ENCODE peak calls at places on chromosomes 4 and X, in four cellular contexts. One of them, this sample, is unnamed.

GRCh38 chr4:170652571-170652970 is 562.8 kb upstream of the AADAT start:
- DNase-seq in body of pancreas: no peak
- DNase-seq in M059J: no peak
- DNase-seq in activated CD4-positive, alpha-beta T cell treated with anti-CD3 and anti-CD28 coated beads for 36 hours: no peak
- DNase-seq in this sample: no peak

GRCh38 chr4:39626261-39626660 is 12.4 kb downstream of the SMIM14 start:
- DNase-seq in activated CD4-positive, alpha-beta T cell treated with anti-CD3 and anti-CD28 coated beads for 36 hours: no peak
- DNase-seq in M059J: no peak
- DNase-seq in body of pancreas: no peak
- DNase-seq in this sample: no peak

GRCh38 chrX:107323786-107324492 is 117.5 kb downstream of the DNAAF6 start:
- DNase-seq in body of pancreas: no peak
- DNase-seq in M059J: no peak
- DNase-seq in activated CD4-positive, alpha-beta T cell treated with anti-CD3 and anti-CD28 coated beads for 36 hours: no peak
- DNase-seq in this sample: no peak

GRCh38 chr4:55458611-55459010 is 62.9 kb downstream of the TMEM165 start:
- DNase-seq in activated CD4-positive, alpha-beta T cell treated with anti-CD3 and anti-CD28 coated beads for 36 hours: no peak
- DNase-seq in body of pancreas: no peak
- DNase-seq in M059J: no peak
- DNase-seq in this sample: no peak

GRCh38 chrX:151736685-151737084 is 2.1 kb downstream of the CNGA2 start:
- DNase-seq in activated CD4-positive, alpha-beta T cell treated with anti-CD3 and anti-CD28 coated beads for 36 hours: no peak
- DNase-seq in body of pancreas: no peak
- DNase-seq in M059J: no peak
- DNase-seq in this sample: no peak

GRCh38 chrX:43631841-43632240 is 24.3 kb upstream of the MAOA start:
- DNase-seq in activated CD4-positive, alpha-beta T cell treated with anti-CD3 and anti-CD28 coated beads for 36 hours: no peak
- DNase-seq in M059J: no peak
- DNase-seq in body of pancreas: no peak
- DNase-seq in this sample: no peak

GRCh38 chr4:128328106-128328505 is 40.5 kb upstream of the PGRMC2 start:
- DNase-seq in activated CD4-positive, alpha-beta T cell treated with anti-CD3 and anti-CD28 coated beads for 36 hours: no peak
- DNase-seq in M059J: no peak
- DNase-seq in body of pancreas: no peak
- DNase-seq in this sample: no peak

GRCh38 chrX:22699591-22700091 is 300.1 kb upstream of the DDX53 start:
- DNase-seq in M059J: peak
- DNase-seq in activated CD4-positive, alpha-beta T cell treated with anti-CD3 and anti-CD28 coated beads for 36 hours: no peak
- DNase-seq in body of pancreas: no peak
- DNase-seq in this sample: no peak

GRCh38 chr4:169179609-169180526 is 90.9 kb downstream of the SH3RF1 start:
- DNase-seq in M059J: no peak
- DNase-seq in activated CD4-positive, alpha-beta T cell treated with anti-CD3 and anti-CD28 coated beads for 36 hours: no peak
- DNase-seq in body of pancreas: no peak
- DNase-seq in this sample: no peak

GRCh38 chr4:143559757-143560147 is 46.2 kb downstream of the SMARCA5 start:
- DNase-seq in M059J: no peak
- DNase-seq in body of pancreas: no peak
- DNase-seq in activated CD4-positive, alpha-beta T cell treated with anti-CD3 and anti-CD28 coated beads for 36 hours: peak
- DNase-seq in this sample: no peak

GRCh38 chr4:146165840-146166239 is 9.7 kb upstream of the LSM6 start:
- DNase-seq in M059J: peak
- DNase-seq in activated CD4-positive, alpha-beta T cell treated with anti-CD3 and anti-CD28 coated beads for 36 hours: no peak
- DNase-seq in body of pancreas: no peak
- DNase-seq in this sample: no peak

GRCh38 chr4:158322119-158322518 is 111.8 kb downstream of the TMEM144 start:
- DNase-seq in activated CD4-positive, alpha-beta T cell treated with anti-CD3 and anti-CD28 coated beads for 36 hours: no peak
- DNase-seq in body of pancreas: no peak
- DNase-seq in M059J: no peak
- DNase-seq in this sample: no peak

GRCh38 chr4:43765514-43765913 is 683.1 kb downstream of the KCTD8 start:
- DNase-seq in activated CD4-positive, alpha-beta T cell treated with anti-CD3 and anti-CD28 coated beads for 36 hours: no peak
- DNase-seq in M059J: no peak
- DNase-seq in body of pancreas: no peak
- DNase-seq in this sample: no peak